ENCODE peak calls at places on chromosome 9, in five cellular contexts. One of them, this sample, is unnamed. For H3K36me3 and H3K9me2, the result is how much of the 10 kb centered on the place peaks cover.

GRCh38 chr9:21854594-21854993 is 52.2 kb downstream of the MTAP start:
- DNase-seq in GM23248: peak
- DNase-seq in PC-3: peak
- DNase-seq in GM23338: no peak
- DNase-seq in hepatocyte: peak
- DNase-seq in this sample: no peak

GRCh38 chr9:109918359-109919163 is 138.6 kb downstream of the PALM2AKAP2 start:
- DNase-seq in GM23248: no peak
- DNase-seq in PC-3: no peak
- DNase-seq in GM23338: no peak
- DNase-seq in hepatocyte: no peak
- DNase-seq in this sample: peak

GRCh38 chr9:89001917-89002540 is 10.8 kb downstream of the S1PR3 start:
- DNase-seq in GM23248: no peak
- DNase-seq in PC-3: no peak
- DNase-seq in GM23338: no peak
- DNase-seq in hepatocyte: no peak
- DNase-seq in this sample: no peak

GRCh38 chr9:121707477-121708424 is 56.3 kb downstream of the DAB2IP start:
- DNase-seq in GM23248: peak
- DNase-seq in PC-3: no peak
- DNase-seq in GM23338: no peak
- DNase-seq in hepatocyte: no peak
- DNase-seq in this sample: peak

GRCh38 chr9:79300153-79300552 is 271.6 kb upstream of the TLE4 start:
- DNase-seq in GM23248: no peak
- DNase-seq in PC-3: no peak
- DNase-seq in GM23338: no peak
- DNase-seq in hepatocyte: no peak
- DNase-seq in this sample: no peak

GRCh38 chr9:128412120-128412790 is 8.4 kb upstream of the CERCAM start:
- DNase-seq in GM23248: peak
- DNase-seq in PC-3: peak
- DNase-seq in GM23338: peak
- DNase-seq in hepatocyte: peak
- DNase-seq in this sample: peak

GRCh38 chr9:89996106-89996505 is 391.3 kb downstream of the GADD45G start:
- DNase-seq in GM23248: no peak
- DNase-seq in PC-3: no peak
- DNase-seq in GM23338: no peak
- DNase-seq in hepatocyte: no peak
- DNase-seq in this sample: no peak

GRCh38 chr9:76662476-76663281 is 101.6 kb upstream of the PCA3 start:
- DNase-seq in GM23248: no peak
- DNase-seq in PC-3: no peak
- DNase-seq in GM23338: no peak
- DNase-seq in hepatocyte: no peak
- DNase-seq in this sample: peak

GRCh38 chr9:6552738-6553121 is 92.8 kb downstream of the GLDC start:
- DNase-seq in GM23248: peak
- DNase-seq in PC-3: no peak
- DNase-seq in GM23338: no peak
- DNase-seq in hepatocyte: no peak
- DNase-seq in this sample: no peak

GRCh38 chr9:98168952-98169488 is 23.4 kb downstream of the CORO2A start:
- DNase-seq in GM23248: peak
- DNase-seq in PC-3: peak
- DNase-seq in GM23338: peak
- DNase-seq in hepatocyte: peak
- DNase-seq in this sample: peak

GRCh38 chr9:89845862-89846261 is 241.1 kb downstream of the GADD45G start:
- DNase-seq in GM23248: no peak
- DNase-seq in PC-3: no peak
- DNase-seq in GM23338: no peak
- DNase-seq in hepatocyte: no peak
- DNase-seq in this sample: no peak

GRCh38 chr9:94922098-94922607 is 195.7 kb downstream of the AOPEP start:
- DNase-seq in GM23248: peak
- DNase-seq in PC-3: peak
- DNase-seq in GM23338: no peak
- DNase-seq in hepatocyte: peak
- DNase-seq in this sample: no peak

GRCh38 chr9:132183134-132183533 is 21.3 kb downstream of the NTNG2 start:
- DNase-seq in GM23248: no peak
- DNase-seq in PC-3: no peak
- DNase-seq in GM23338: no peak
- DNase-seq in hepatocyte: no peak
- DNase-seq in this sample: no peak

GRCh38 chr9:114735732-114736131 is 53.7 kb upstream of the TEX48 start:
- DNase-seq in GM23248: peak
- DNase-seq in PC-3: no peak
- DNase-seq in GM23338: no peak
- DNase-seq in hepatocyte: no peak
- DNase-seq in this sample: no peak

GRCh38 chr9:105280730-105281129 is 36.3 kb downstream of the SLC44A1 start:
- DNase-seq in GM23248: peak
- DNase-seq in PC-3: peak
- DNase-seq in GM23338: no peak
- DNase-seq in hepatocyte: no peak
- DNase-seq in this sample: no peak

GRCh38 chr9:90340421-90340820 is 302.2 kb downstream of the DIRAS2 start:
- DNase-seq in GM23248: peak
- DNase-seq in PC-3: no peak
- DNase-seq in GM23338: no peak
- DNase-seq in hepatocyte: peak
- DNase-seq in this sample: no peak

GRCh38 chr9:105912868-105913516 is 218.7 kb downstream of the TMEM38B start:
- DNase-seq in GM23248: no peak
- DNase-seq in PC-3: peak
- DNase-seq in GM23338: no peak
- DNase-seq in hepatocyte: peak
- DNase-seq in this sample: no peak

GRCh38 chr9:105259274-105259673 is 14.8 kb downstream of the SLC44A1 start:
- DNase-seq in GM23248: no peak
- DNase-seq in PC-3: no peak
- DNase-seq in GM23338: no peak
- DNase-seq in hepatocyte: no peak
- DNase-seq in this sample: peak

GRCh38 chr9:74220327-74220726 is 276.8 kb upstream of the RORB start:
- DNase-seq in GM23248: no peak
- DNase-seq in PC-3: no peak
- DNase-seq in GM23338: peak
- DNase-seq in hepatocyte: no peak
- DNase-seq in this sample: no peak

GRCh38 chr9:92790542-92791527 is 26.2 kb upstream of the BICD2 start:
- DNase-seq in GM23248: peak
- DNase-seq in PC-3: peak
- DNase-seq in GM23338: peak
- DNase-seq in hepatocyte: peak
- DNase-seq in this sample: peak

GRCh38 chr9:127104465-127105311 is 17.7 kb downstream of the ANGPTL2 start:
- DNase-seq in GM23248: peak
- DNase-seq in PC-3: no peak
- DNase-seq in GM23338: peak
- DNase-seq in hepatocyte: no peak
- DNase-seq in this sample: no peak

GRCh38 chr9:27193886-27194285 is 84.9 kb downstream of the TEK start:
- DNase-seq in GM23248: no peak
- DNase-seq in PC-3: no peak
- DNase-seq in GM23338: no peak
- DNase-seq in hepatocyte: no peak
- DNase-seq in this sample: no peak

GRCh38 chr9:115649991-115650472 is 503.6 kb upstream of the PAPPA start:
- DNase-seq in GM23248: peak
- DNase-seq in PC-3: no peak
- DNase-seq in GM23338: no peak
- DNase-seq in hepatocyte: peak
- DNase-seq in this sample: no peak

GRCh38 chr9:4327504-4328191 is 27.8 kb upstream of the GLIS3 start:
- DNase-seq in GM23248: peak
- DNase-seq in PC-3: peak
- DNase-seq in GM23338: peak
- DNase-seq in hepatocyte: no peak
- DNase-seq in this sample: no peak

GRCh38 chr9:107108367-107108766 is 174.7 kb upstream of the RAD23B start:
- DNase-seq in GM23248: no peak
- DNase-seq in PC-3: no peak
- DNase-seq in GM23338: no peak
- DNase-seq in hepatocyte: no peak
- DNase-seq in this sample: no peak

GRCh38 chr9:137136926-137137607 is 1.9 kb upstream of the GRIN1 start:
- DNase-seq in GM23248: no peak
- DNase-seq in PC-3: no peak
- DNase-seq in GM23338: no peak
- DNase-seq in hepatocyte: no peak
- DNase-seq in this sample: no peak

GRCh38 chr9:97858393-97858713 is 5.3 kb downstream of the FOXE1 start:
- DNase-seq in GM23248: no peak
- DNase-seq in PC-3: no peak
- DNase-seq in GM23338: no peak
- DNase-seq in hepatocyte: no peak
- DNase-seq in this sample: no peak

GRCh38 chr9:94586814-94587213 is 6.8 kb downstream of the FBP2 start:
- DNase-seq in GM23248: peak
- DNase-seq in PC-3: peak
- DNase-seq in GM23338: no peak
- DNase-seq in hepatocyte: no peak
- DNase-seq in this sample: peak

GRCh38 chr9:137825324-137825991 is 52.1 kb upstream of the CACNA1B start:
- DNase-seq in GM23248: no peak
- DNase-seq in PC-3: no peak
- DNase-seq in GM23338: no peak
- DNase-seq in hepatocyte: no peak
- DNase-seq in this sample: peak

GRCh38 chr9:99559776-99560175 is 261.9 kb upstream of the NR4A3 start:
- DNase-seq in GM23248: no peak
- DNase-seq in PC-3: no peak
- DNase-seq in GM23338: no peak
- DNase-seq in hepatocyte: no peak
- DNase-seq in this sample: no peak

GRCh38 chr9:99560561-99560960 is 261.1 kb upstream of the NR4A3 start:
- DNase-seq in GM23248: no peak
- DNase-seq in PC-3: no peak
- DNase-seq in GM23338: no peak
- DNase-seq in hepatocyte: no peak
- DNase-seq in this sample: no peak

GRCh38 chr9:99555792-99556191 is 265.9 kb upstream of the NR4A3 start:
- DNase-seq in GM23248: no peak
- DNase-seq in PC-3: no peak
- DNase-seq in GM23338: no peak
- DNase-seq in hepatocyte: no peak
- DNase-seq in this sample: no peak

GRCh38 chr9:99556998-99557397 is 264.7 kb upstream of the NR4A3 start:
- DNase-seq in GM23248: no peak
- DNase-seq in PC-3: no peak
- DNase-seq in GM23338: no peak
- DNase-seq in hepatocyte: no peak
- DNase-seq in this sample: no peak

GRCh38 chr9:99557816-99558215 is 263.9 kb upstream of the NR4A3 start:
- DNase-seq in GM23248: no peak
- DNase-seq in PC-3: no peak
- DNase-seq in GM23338: no peak
- DNase-seq in hepatocyte: no peak
- DNase-seq in this sample: no peak
- H3K36me3 ChIP-seq in GM23248: under half
- H3K36me3 ChIP-seq in PC-3: under half
- H3K36me3 ChIP-seq in GM23338: under half
- H3K36me3 ChIP-seq in hepatocyte: under half
- H3K36me3 ChIP-seq in this sample: under half

GRCh38 chr9:71929223-71929622 is 17.8 kb downstream of the C9orf85 start:
- DNase-seq in GM23248: peak
- DNase-seq in PC-3: peak
- DNase-seq in GM23338: no peak
- DNase-seq in hepatocyte: no peak
- DNase-seq in this sample: no peak

GRCh38 chr9:71929791-71930440 is 18.5 kb downstream of the C9orf85 start:
- DNase-seq in GM23248: peak
- DNase-seq in PC-3: peak
- DNase-seq in GM23338: no peak
- DNase-seq in hepatocyte: no peak
- DNase-seq in this sample: no peak

GRCh38 chr9:71928806-71929205 is 17.4 kb downstream of the C9orf85 start:
- DNase-seq in GM23248: peak
- DNase-seq in PC-3: no peak
- DNase-seq in GM23338: no peak
- DNase-seq in hepatocyte: no peak
- DNase-seq in this sample: no peak

GRCh38 chr9:71925834-71926233 is 14.4 kb downstream of the C9orf85 start:
- DNase-seq in GM23248: no peak
- DNase-seq in PC-3: no peak
- DNase-seq in GM23338: no peak
- DNase-seq in hepatocyte: no peak
- DNase-seq in this sample: no peak

DNA sequence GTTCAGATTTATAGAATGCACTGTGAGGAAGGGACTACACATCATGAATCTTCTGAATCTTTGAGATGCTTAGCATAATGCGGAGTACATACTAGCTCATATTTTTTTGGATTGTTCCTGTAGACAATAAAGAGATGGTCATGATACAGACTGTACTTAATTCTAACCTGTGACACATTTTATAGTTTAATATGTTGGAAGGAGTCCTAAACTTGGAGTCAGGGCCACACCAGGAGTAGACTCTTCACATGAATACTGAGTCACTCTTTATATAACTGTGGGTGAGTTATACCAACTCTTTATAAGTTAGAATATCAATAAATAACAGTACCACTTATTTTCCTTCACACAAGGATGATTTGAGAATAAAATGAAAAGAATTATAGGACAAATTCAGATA is 16.9 kb downstream of the C9orf85 start:
- DNase-seq in GM23248: peak
- DNase-seq in PC-3: peak
- DNase-seq in GM23338: no peak
- DNase-seq in hepatocyte: no peak
- DNase-seq in this sample: no peak
- H3K9me2 ChIP-seq in GM23248: under half
- H3K9me2 ChIP-seq in PC-3: under half
- H3K9me2 ChIP-seq in GM23338: under half
- H3K9me2 ChIP-seq in hepatocyte: under half
- H3K9me2 ChIP-seq in this sample: under half

GRCh38 chr9:135817951-135818717 is 89.2 kb downstream of the CAMSAP1 start:
- DNase-seq in GM23248: no peak
- DNase-seq in PC-3: no peak
- DNase-seq in GM23338: no peak
- DNase-seq in hepatocyte: no peak
- DNase-seq in this sample: no peak
- H3K36me3 ChIP-seq in GM23248: under half
- H3K36me3 ChIP-seq in PC-3: under half
- H3K36me3 ChIP-seq in GM23338: under half
- H3K36me3 ChIP-seq in hepatocyte: under half
- H3K36me3 ChIP-seq in this sample: half or more

DNA sequence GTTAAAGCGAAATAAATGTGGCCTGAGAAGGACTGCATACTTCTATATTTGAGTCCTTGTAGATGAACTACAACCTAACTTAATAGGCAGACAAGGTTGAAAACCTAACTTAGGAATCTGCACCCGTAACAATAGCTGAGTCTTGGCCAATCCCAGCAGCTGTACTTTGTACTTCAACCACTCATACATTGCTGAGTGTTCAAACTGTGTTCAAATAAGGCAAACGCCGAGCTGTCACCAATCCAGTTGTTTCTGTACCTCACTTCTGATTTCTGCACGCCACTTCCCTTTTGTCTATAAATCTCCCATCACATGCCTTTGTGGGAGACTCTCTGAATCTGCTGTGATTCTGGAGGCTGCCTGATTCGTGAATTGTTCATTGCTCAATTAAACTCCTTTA is 167.7 kb upstream of the TUT7 start:
- DNase-seq in GM23248: no peak
- DNase-seq in PC-3: no peak
- DNase-seq in GM23338: no peak
- DNase-seq in hepatocyte: no peak
- DNase-seq in this sample: no peak
- H3K9me2 ChIP-seq in GM23248: under half
- H3K9me2 ChIP-seq in PC-3: under half
- H3K9me2 ChIP-seq in GM23338: under half
- H3K9me2 ChIP-seq in hepatocyte: under half
- H3K9me2 ChIP-seq in this sample: under half

This sample was measured in OCI-LY7.